ENCODE peak calls at places on chromosomes 7 and 10, in five cellular contexts. F is HepG2, B is HCT116, T is A549, P is GM12878. D is an unnamed sample.

GRCh38 chr7:42876182-42877068 is 35.4 kb downstream of the C7orf25 start:
- DNase-seq in F (peak), T (no peak), B (peak), P (no peak), D (peak)

GRCh38 chr7:142438235-142438922 is 180.5 kb upstream of the PRSS58 start:
- DNase-seq in P (no peak), T (peak), F (peak), B (peak), D (peak)

GRCh38 chr7:1735262-1735661 is 65.2 kb downstream of the ELFN1 start:
- DNase-seq in F (no peak), B (no peak), T (no peak), P (no peak), D (no peak)

GRCh38 chr10:36880898-36881297 is 244.5 kb upstream of the ANKRD30A start:
- DNase-seq in F (peak), P (no peak), B (no peak), T (peak), D (peak)

GRCh38 chr7:30925913-30926312 is 14.3 kb downstream of the AQP1 start:
- DNase-seq in F (no peak), P (no peak), B (no peak), T (no peak), D (no peak)

GRCh38 chr10:84214612-84215235 is 10.6 kb downstream of the LRIT2 start:
- DNase-seq in B (peak), F (peak), P (no peak), T (no peak), D (peak)

GRCh38 chr7:105249216-105249615 is 139.5 kb downstream of the SRPK2 start:
- DNase-seq in F (no peak), B (no peak), T (no peak), P (no peak), D (no peak)

GRCh38 chr7:140230862-140231778 is 54.3 kb upstream of the KDM7A start:
- DNase-seq in B (peak), F (peak), P (no peak), T (peak), D (no peak)

GRCh38 chr7:81470084-81470723 is 299.6 kb downstream of the HGF start:
- DNase-seq in T (peak), B (peak), F (peak), P (no peak), D (peak)

GRCh38 chr10:12668634-12669033 is 319.3 kb downstream of the CAMK1D start:
- DNase-seq in T (no peak), F (no peak), B (no peak), P (no peak), D (no peak)

GRCh38 chr7:94188350-94188749 is 184.2 kb upstream of the BET1 start:
- DNase-seq in T (no peak), F (no peak), B (no peak), P (no peak), D (no peak)

GRCh38 chr10:102435529-102436233 is 3.3 kb upstream of the CUEDC2 start:
- DNase-seq in P (no peak), F (no peak), B (no peak), T (no peak), D (peak)

GRCh38 chr10:88472540-88472939 is 110.6 kb downstream of the RNLS start:
- DNase-seq in T (no peak), B (no peak), F (no peak), P (no peak), D (no peak)

GRCh38 chr10:19811517-19811916 is 4.7 kb upstream of the PLXDC2 start:
- DNase-seq in F (peak), B (no peak), P (no peak), T (no peak), D (no peak)

GRCh38 chr7:74483402-74484336 is 30.0 kb downstream of the GTF2IRD1 start:
- DNase-seq in F (no peak), P (no peak), B (no peak), T (no peak), D (no peak)

GRCh38 chr10:44807451-44807850 is 103.7 kb upstream of the TMEM72 start:
- DNase-seq in B (no peak), P (no peak), T (no peak), F (no peak), D (no peak)

GRCh38 chr7:44145969-44146897 is 5.1 kb upstream of the MYL7 start:
- DNase-seq in B (peak), F (no peak), P (no peak), T (peak), D (peak)

GRCh38 chr7:108079291-108080057 is 50.7 kb downstream of the LAMB4 start:
- DNase-seq in B (no peak), T (no peak), F (no peak), P (no peak), D (no peak)

GRCh38 chr10:95475827-95476481 is 85.2 kb downstream of the SORBS1 start:
- DNase-seq in T (no peak), F (peak), B (no peak), P (no peak), D (no peak)

GRCh38 chr7:85030893-85031292 is 156.0 kb downstream of the SEMA3D start:
- DNase-seq in F (peak), B (peak), P (no peak), T (peak), D (peak)

GRCh38 chr7:36273836-36274235 is 115.8 kb upstream of the ANLN start:
- DNase-seq in F (no peak), B (no peak), P (no peak), T (no peak), D (no peak)

GRCh38 chr10:123145542-123146012 is 2.4 kb upstream of the HMX2 start:
- DNase-seq in T (no peak), F (no peak), B (no peak), P (no peak), D (no peak)

GRCh38 chr7:47710201-47710935 is 128.5 kb upstream of the TNS3 start:
- DNase-seq in T (no peak), F (no peak), P (no peak), B (no peak), D (no peak)

GRCh38 chr10:130739757-130740145 is 571.8 kb downstream of the TCERG1L start:
- DNase-seq in P (no peak), B (no peak), F (no peak), T (no peak), D (no peak)

GRCh38 chr7:44609829-44610228 is 3.4 kb downstream of the OGDH start:
- DNase-seq in P (no peak), T (no peak), B (no peak), F (no peak), D (no peak)

GRCh38 chr10:27715505-27715904 is 30.1 kb downstream of the MKX start:
- DNase-seq in P (no peak), B (no peak), F (no peak), T (no peak), D (no peak)

GRCh38 chr7:142969183-142969582 is 7.0 kb upstream of the KEL start:
- DNase-seq in B (no peak), T (no peak), F (no peak), P (no peak), D (no peak)

GRCh38 chr7:378551-379455 is 88.8 kb downstream of the FOXL3 start:
- DNase-seq in B (no peak), T (no peak), P (no peak), F (no peak), D (no peak)

GRCh38 chr10:66927271-66927950 is 1.6 kb downstream of the LRRTM3 start:
- DNase-seq in B (no peak), P (no peak), F (no peak), T (no peak), D (no peak)

GRCh38 chr7:43723002-43723331 is 6.4 kb downstream of the COA1 start:
- DNase-seq in P (no peak), B (no peak), T (no peak), F (no peak), D (no peak)

GRCh38 chr7:28505014-28505413 is 92.7 kb downstream of the CREB5 start:
- DNase-seq in P (no peak), B (no peak), T (no peak), F (no peak), D (no peak)
- TF ChIP-seq POLR2A in P (no peak), B (no peak), T (no peak), F (no peak), D (no peak)

GRCh38 chr10:113911839-113912238 is 57.4 kb downstream of the NHLRC2 start:
- DNase-seq in F (no peak), B (no peak), T (no peak), P (no peak), D (no peak)

GRCh38 chr10:113912582-113912981 is 58.1 kb downstream of the NHLRC2 start:
- DNase-seq in F (no peak), B (no peak), T (no peak), P (no peak), D (no peak)

GRCh38 chr10:113907166-113907565 is 52.7 kb downstream of the NHLRC2 start:
- DNase-seq in B (no peak), T (no peak), F (no peak), P (no peak), D (peak)

GRCh38 chr10:113914936-113915335 is 60.5 kb downstream of the NHLRC2 start:
- DNase-seq in P (no peak), T (no peak), F (no peak), B (no peak), D (no peak)

GRCh38 chr10:113911113-113911512 is 56.7 kb downstream of the NHLRC2 start:
- DNase-seq in F (no peak), T (no peak), B (no peak), P (no peak), D (no peak)
- TF ChIP-seq MAX in F (no peak), T (no peak), B (no peak), P (no peak), D (no peak)

GRCh38 chr10:100979821-100980272 is 7.5 kb downstream of the MRPL43 start:
- DNase-seq in B (no peak), F (no peak), T (no peak), P (no peak), D (no peak)

GRCh38 chr10:100978121-100978895 is 9.0 kb downstream of the MRPL43 start:
- DNase-seq in P (no peak), B (no peak), T (no peak), F (no peak), D (no peak)

GRCh38 chr10:100976906-100977305 is 7.6 kb downstream of the SEMA4G start:
- DNase-seq in F (no peak), B (no peak), T (no peak), P (no peak), D (no peak)

GRCh38 chr10:100978896-100979185 is 8.5 kb downstream of the MRPL43 start:
- DNase-seq in T (no peak), P (no peak), B (no peak), F (no peak), D (no peak)

GRCh38 chr10:100977436-100977835 is 8.1 kb downstream of the SEMA4G start:
- DNase-seq in T (no peak), B (no peak), F (no peak), P (no peak), D (no peak)
- H3K4me3 ChIP-seq in T (no peak), B (no peak), F (no peak), P (no peak), D (no peak)

GRCh38 chr7:155682484-155682883 is 38.0 kb downstream of the RBM33 start:
- DNase-seq in P (no peak), T (no peak), F (peak), B (no peak), D (no peak)

GRCh38 chr7:155681663-155682062 is 37.2 kb downstream of the RBM33 start:
- DNase-seq in B (no peak), P (no peak), F (no peak), T (no peak), D (no peak)

GRCh38 chr7:155684546-155684945 is 40.1 kb downstream of the RBM33 start:
- DNase-seq in T (no peak), F (no peak), P (no peak), B (no peak), D (no peak)

GRCh38 chr7:155683714-155684113 is 39.3 kb downstream of the RBM33 start:
- DNase-seq in P (no peak), T (no peak), B (no peak), F (no peak), D (no peak)

DNA sequence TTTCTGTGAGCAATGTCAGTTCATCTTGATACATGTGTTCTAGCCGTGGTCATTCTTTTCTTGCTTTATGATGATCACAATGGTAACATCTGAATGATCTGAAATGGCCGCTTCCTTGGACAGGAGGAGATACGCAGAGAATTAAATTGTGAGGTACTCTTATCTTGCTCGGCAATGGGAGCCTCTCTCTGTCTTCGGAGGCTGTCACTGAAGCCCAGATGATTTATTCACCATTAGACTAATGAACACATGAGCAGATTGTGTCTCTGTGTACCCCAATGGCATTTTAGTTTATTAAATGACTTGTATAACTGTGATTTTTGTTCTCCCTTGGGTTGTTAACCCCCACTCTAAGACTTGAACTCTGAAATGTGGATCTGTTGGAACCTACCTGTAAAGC is 38.6 kb downstream of the RBM33 start:
- DNase-seq in F (no peak), T (no peak), B (no peak), P (no peak), D (no peak)
- TF ChIP-seq POLR2A in F (no peak), T (no peak), B (no peak), P (no peak), D (no peak)

GRCh38 chr7:4682621-4683042 is 537 bp downstream of the FOXK1 start:
- DNase-seq in F (no peak), B (no peak), P (no peak), T (no peak), D (peak)

GRCh38 chr7:4681922-4682620 is at the start of gene FOXK1:
- DNase-seq in F (no peak), T (peak), P (no peak), B (no peak), D (peak)

GRCh38 chr7:4683043-4683883 is 1.2 kb downstream of the FOXK1 start:
- DNase-seq in P (no peak), T (no peak), B (no peak), F (no peak), D (peak)

GRCh38 chr7:4684826-4685225 is 2.7 kb downstream of the FOXK1 start:
- DNase-seq in T (no peak), F (no peak), P (no peak), B (no peak), D (no peak)

GRCh38 chr7:4683884-4684565 is 1.9 kb downstream of the FOXK1 start:
- DNase-seq in P (peak), T (no peak), B (no peak), F (peak), D (peak)
- TF ChIP-seq MAX in P (no peak), T (no peak), B (peak), F (peak), D (no peak)

GRCh38 chr10:104347295-104348045 is 6.2 kb upstream of the CFAP58 start:
- DNase-seq in B (no peak), T (no peak), F (no peak), P (no peak), D (no peak)

GRCh38 chr10:104350146-104350635 is 3.4 kb upstream of the CFAP58 start:
- DNase-seq in B (peak), T (peak), F (peak), P (peak), D (peak)

GRCh38 chr10:104351067-104351681 is 2.5 kb upstream of the CFAP58 start:
- DNase-seq in F (no peak), T (no peak), B (no peak), P (no peak), D (peak)

GRCh38 chr10:104348601-104349000 is 5.0 kb upstream of the CFAP58 start:
- DNase-seq in P (no peak), F (no peak), T (no peak), B (no peak), D (no peak)

GRCh38 chr10:104349623-104350142 is 4.0 kb upstream of the CFAP58 start:
- DNase-seq in F (peak), P (peak), T (no peak), B (no peak), D (peak)
- H3K4me3 ChIP-seq in F (peak), P (no peak), T (no peak), B (no peak), D (no peak)

DNA sequence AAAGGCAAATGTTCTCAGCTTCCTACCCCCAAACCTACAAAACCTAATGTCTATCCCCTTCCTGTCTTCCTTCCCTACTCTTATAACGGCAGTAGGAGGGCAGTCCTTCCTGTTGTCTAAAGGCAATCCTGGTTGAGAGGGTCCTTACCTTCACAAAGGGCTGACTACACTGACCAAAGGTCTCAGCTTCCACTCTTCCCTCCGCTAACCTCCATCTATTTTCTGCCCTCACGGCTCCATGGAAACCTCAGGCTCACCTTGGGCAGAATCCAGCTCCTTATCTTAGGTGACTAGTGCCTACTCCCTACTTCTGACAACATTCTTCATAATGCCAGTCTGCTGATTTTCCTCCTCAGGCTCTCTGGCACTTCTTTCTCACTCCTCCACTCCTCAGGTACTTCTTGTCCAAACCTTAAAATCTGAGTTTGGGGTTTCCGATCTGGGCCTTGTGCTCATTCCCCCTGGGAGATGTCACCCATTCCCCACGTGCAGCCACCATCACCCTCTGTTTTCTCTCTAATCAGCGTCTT is 542 bp downstream of the FBXL13 start:
- DNase-seq in F (no peak), B (no peak), T (no peak), P (no peak), D (no peak)
- TF ChIP-seq POLR2A in F (no peak), B (no peak), T (no peak), P (no peak), D (no peak)

DNA sequence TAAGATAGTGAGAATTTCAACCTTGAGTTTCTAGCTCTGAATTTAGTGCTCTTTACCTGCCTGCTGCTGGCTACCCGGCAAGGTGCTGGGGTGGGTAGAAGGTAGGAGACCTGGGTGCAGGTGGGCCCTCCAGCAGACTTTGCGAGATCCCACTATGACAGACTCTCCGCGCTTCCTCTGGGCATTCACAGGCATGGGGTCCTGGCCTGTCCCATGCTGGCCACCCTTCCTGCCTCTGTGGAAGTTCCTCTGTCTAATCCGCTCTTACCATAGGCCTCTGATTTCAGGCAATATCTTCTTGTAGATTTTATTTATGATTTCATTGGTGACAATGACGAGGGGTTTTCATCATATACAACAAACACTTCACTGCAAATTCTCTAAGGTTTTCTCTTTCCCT is 1.2 kb upstream of the WDFY4 start:
- DNase-seq in T (no peak), B (no peak), F (no peak), P (no peak), D (no peak)
- TF ChIP-seq MAX in T (no peak), B (no peak), F (no peak), P (no peak), D (no peak)